ENCODE peak calls at places on chromosomes 4 and X, in six cellular contexts. One of them, this sample, is unnamed.

GRCh38 chrX:53435997-53436396 is 1.8 kb upstream of the HSD17B10 start:
- DNase-seq in H9: peak
- DNase-seq in IMR-90: peak
- DNase-seq in trophoblast cell: peak
- DNase-seq in neuronal stem cell: no peak
- DNase-seq in H1: peak
- DNase-seq in this sample: peak

GRCh38 chrX:139882299-139882698 is 50.6 kb downstream of the ATP11C start:
- DNase-seq in H9: no peak
- DNase-seq in IMR-90: no peak
- DNase-seq in trophoblast cell: no peak
- DNase-seq in neuronal stem cell: no peak
- DNase-seq in H1: no peak
- DNase-seq in this sample: peak

GRCh38 chr4:25970241-25970675 is 56.2 kb downstream of the SMIM20 start:
- DNase-seq in H9: no peak
- DNase-seq in IMR-90: no peak
- DNase-seq in trophoblast cell: peak
- DNase-seq in neuronal stem cell: no peak
- DNase-seq in H1: no peak
- DNase-seq in this sample: peak

GRCh38 chrX:77009691-77010090 is 437.5 kb upstream of the FGF16 start:
- DNase-seq in H9: no peak
- DNase-seq in IMR-90: peak
- DNase-seq in trophoblast cell: peak
- DNase-seq in neuronal stem cell: no peak
- DNase-seq in H1: no peak
- DNase-seq in this sample: no peak

GRCh38 chr4:100041646-100042045 is 91.6 kb upstream of the H2AZ1 start:
- DNase-seq in H9: no peak
- DNase-seq in IMR-90: peak
- DNase-seq in trophoblast cell: peak
- DNase-seq in neuronal stem cell: no peak
- DNase-seq in H1: no peak
- DNase-seq in this sample: no peak

GRCh38 chr4:133929540-133929939 is 272.0 kb downstream of the PABPC4L start:
- DNase-seq in H9: no peak
- DNase-seq in IMR-90: peak
- DNase-seq in trophoblast cell: no peak
- DNase-seq in neuronal stem cell: no peak
- DNase-seq in H1: no peak
- DNase-seq in this sample: peak

GRCh38 chrX:102976793-102977495 is 39.9 kb downstream of the RAB40AL start:
- DNase-seq in H9: no peak
- DNase-seq in IMR-90: peak
- DNase-seq in trophoblast cell: no peak
- DNase-seq in neuronal stem cell: no peak
- DNase-seq in H1: no peak
- DNase-seq in this sample: no peak

GRCh38 chr4:87465739-87466366 is 43.5 kb downstream of the NUDT9 start:
- DNase-seq in H9: no peak
- DNase-seq in IMR-90: peak
- DNase-seq in trophoblast cell: peak
- DNase-seq in neuronal stem cell: peak
- DNase-seq in H1: no peak
- DNase-seq in this sample: peak

GRCh38 chrX:2540426-2540942 is 39.7 kb upstream of the DHRSX start:
- DNase-seq in H9: no peak
- DNase-seq in IMR-90: no peak
- DNase-seq in trophoblast cell: peak
- DNase-seq in neuronal stem cell: no peak
- DNase-seq in H1: no peak
- DNase-seq in this sample: no peak

GRCh38 chr4:18815779-18816173 is 794.2 kb upstream of the LCORL start:
- DNase-seq in H9: no peak
- DNase-seq in IMR-90: no peak
- DNase-seq in trophoblast cell: no peak
- DNase-seq in neuronal stem cell: no peak
- DNase-seq in H1: no peak
- DNase-seq in this sample: no peak

GRCh38 chr4:165383757-165384156 is 4.9 kb downstream of the CPE start:
- DNase-seq in H9: no peak
- DNase-seq in IMR-90: no peak
- DNase-seq in trophoblast cell: no peak
- DNase-seq in neuronal stem cell: no peak
- DNase-seq in H1: no peak
- DNase-seq in this sample: peak

GRCh38 chr4:109973529-109973905 is 60.8 kb downstream of the EGF start:
- DNase-seq in H9: no peak
- DNase-seq in IMR-90: no peak
- DNase-seq in trophoblast cell: no peak
- DNase-seq in neuronal stem cell: no peak
- DNase-seq in H1: no peak
- DNase-seq in this sample: no peak

GRCh38 chr4:71270901-71271300 is 67.9 kb upstream of the SLC4A4 start:
- DNase-seq in H9: peak
- DNase-seq in IMR-90: peak
- DNase-seq in trophoblast cell: peak
- DNase-seq in neuronal stem cell: peak
- DNase-seq in H1: peak
- DNase-seq in this sample: peak

GRCh38 chr4:53119685-53120084 is 246.2 kb downstream of the SCFD2 start:
- DNase-seq in H9: peak
- DNase-seq in IMR-90: peak
- DNase-seq in trophoblast cell: peak
- DNase-seq in neuronal stem cell: peak
- DNase-seq in H1: no peak
- DNase-seq in this sample: peak

GRCh38 chr4:40238008-40238699 is 41.3 kb downstream of the RHOH start:
- DNase-seq in H9: no peak
- DNase-seq in IMR-90: no peak
- DNase-seq in trophoblast cell: no peak
- DNase-seq in neuronal stem cell: no peak
- DNase-seq in H1: no peak
- DNase-seq in this sample: no peak

GRCh38 chr4:118849867-118850812 is 14.2 kb upstream of the SEC24D start:
- DNase-seq in H9: peak
- DNase-seq in IMR-90: peak
- DNase-seq in trophoblast cell: peak
- DNase-seq in neuronal stem cell: no peak
- DNase-seq in H1: no peak
- DNase-seq in this sample: peak

GRCh38 chr4:114509340-114509739 is 89.3 kb upstream of the UGT8 start:
- DNase-seq in H9: no peak
- DNase-seq in IMR-90: no peak
- DNase-seq in trophoblast cell: no peak
- DNase-seq in neuronal stem cell: no peak
- DNase-seq in H1: no peak
- DNase-seq in this sample: no peak

GRCh38 chr4:108982786-108983185 is 219.9 kb upstream of the ETNPPL start:
- DNase-seq in H9: no peak
- DNase-seq in IMR-90: no peak
- DNase-seq in trophoblast cell: no peak
- DNase-seq in neuronal stem cell: no peak
- DNase-seq in H1: no peak
- DNase-seq in this sample: no peak

GRCh38 chr4:164373021-164373420 is 380.9 kb upstream of the SMIM31 start:
- DNase-seq in H9: no peak
- DNase-seq in IMR-90: no peak
- DNase-seq in trophoblast cell: peak
- DNase-seq in neuronal stem cell: no peak
- DNase-seq in H1: no peak
- DNase-seq in this sample: no peak

GRCh38 chrX:57607295-57608187 is 15.7 kb downstream of the ZXDB start:
- DNase-seq in H9: no peak
- DNase-seq in IMR-90: no peak
- DNase-seq in trophoblast cell: no peak
- DNase-seq in neuronal stem cell: no peak
- DNase-seq in H1: no peak
- DNase-seq in this sample: no peak

GRCh38 chr4:82562553-82562854 is 716 bp upstream of the TMEM150C start:
- DNase-seq in H9: peak
- DNase-seq in IMR-90: no peak
- DNase-seq in trophoblast cell: no peak
- DNase-seq in neuronal stem cell: no peak
- DNase-seq in H1: no peak
- DNase-seq in this sample: no peak

GRCh38 chrX:115337735-115338134 is 48.2 kb downstream of the LUZP4 start:
- DNase-seq in H9: no peak
- DNase-seq in IMR-90: peak
- DNase-seq in trophoblast cell: no peak
- DNase-seq in neuronal stem cell: no peak
- DNase-seq in H1: no peak
- DNase-seq in this sample: no peak

GRCh38 chrX:154016366-154017076 is 3.2 kb downstream of the IRAK1 start:
- DNase-seq in H9: no peak
- DNase-seq in IMR-90: no peak
- DNase-seq in trophoblast cell: no peak
- DNase-seq in neuronal stem cell: no peak
- DNase-seq in H1: no peak
- DNase-seq in this sample: no peak
- H3K14ac ChIP-seq in H9: no peak
- H3K14ac ChIP-seq in IMR-90: no peak
- H3K14ac ChIP-seq in trophoblast cell: no peak
- H3K14ac ChIP-seq in neuronal stem cell: no peak
- H3K14ac ChIP-seq in H1: no peak
- H3K14ac ChIP-seq in this sample: no peak

DNA sequence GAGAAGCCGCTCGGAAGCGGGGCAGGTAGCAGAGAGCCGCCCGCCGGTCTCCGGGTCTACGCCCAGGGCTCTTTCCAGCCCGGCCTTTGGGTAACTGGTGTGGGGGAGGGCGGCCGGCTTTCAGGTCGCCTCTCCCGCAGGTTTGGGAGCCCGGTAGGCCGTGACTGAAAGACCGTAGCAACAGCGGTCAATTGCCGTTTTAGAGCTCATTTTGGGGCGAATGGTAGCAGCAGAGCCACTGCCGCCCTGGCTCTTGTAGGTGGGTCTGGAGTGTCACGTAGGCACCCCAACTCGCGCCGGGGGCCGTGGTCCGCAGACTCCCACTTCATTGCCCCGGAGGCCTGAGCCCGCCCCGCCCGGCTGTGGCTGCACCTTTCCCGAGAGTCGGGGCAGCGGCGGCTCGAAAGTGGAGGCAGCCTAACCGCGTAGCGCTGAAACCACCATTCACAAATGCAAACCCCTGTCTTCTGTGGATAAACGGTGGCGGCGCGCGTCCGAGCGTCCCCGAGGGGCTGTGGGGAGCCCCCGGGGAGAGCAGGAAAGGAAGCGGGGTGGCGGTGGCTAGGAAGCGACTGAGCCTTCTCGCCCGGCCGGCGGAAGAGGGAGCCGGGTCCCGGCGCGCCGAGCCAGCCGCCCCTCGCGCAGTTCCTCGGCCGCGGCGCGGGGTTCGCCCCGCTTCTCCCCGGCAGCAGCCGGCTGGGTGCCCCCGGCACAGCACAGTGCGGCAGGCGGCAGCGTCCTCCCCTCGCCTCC is 2185.1 kb upstream of the TENM3 start:
- DNase-seq in H9: peak
- DNase-seq in IMR-90: no peak
- DNase-seq in trophoblast cell: peak
- DNase-seq in neuronal stem cell: peak
- DNase-seq in H1: peak
- DNase-seq in this sample: peak
- H2BK5ac ChIP-seq in H9: no peak
- H2BK5ac ChIP-seq in IMR-90: no peak
- H2BK5ac ChIP-seq in trophoblast cell: no peak
- H2BK5ac ChIP-seq in neuronal stem cell: peak
- H2BK5ac ChIP-seq in H1: peak
- H2BK5ac ChIP-seq in this sample: peak

GRCh38 chr4:86250006-86250405 is 109.8 kb downstream of the MAPK10 start:
- DNase-seq in H9: no peak
- DNase-seq in IMR-90: peak
- DNase-seq in trophoblast cell: no peak
- DNase-seq in neuronal stem cell: no peak
- DNase-seq in H1: no peak
- DNase-seq in this sample: peak

GRCh38 chr4:86250616-86251015 is 109.2 kb downstream of the MAPK10 start:
- DNase-seq in H9: no peak
- DNase-seq in IMR-90: no peak
- DNase-seq in trophoblast cell: no peak
- DNase-seq in neuronal stem cell: no peak
- DNase-seq in H1: no peak
- DNase-seq in this sample: no peak

GRCh38 chr4:86247906-86248305 is 111.9 kb downstream of the MAPK10 start:
- DNase-seq in H9: no peak
- DNase-seq in IMR-90: no peak
- DNase-seq in trophoblast cell: no peak
- DNase-seq in neuronal stem cell: no peak
- DNase-seq in H1: no peak
- DNase-seq in this sample: no peak

GRCh38 chr4:86247328-86247727 is 112.5 kb downstream of the MAPK10 start:
- DNase-seq in H9: no peak
- DNase-seq in IMR-90: no peak
- DNase-seq in trophoblast cell: no peak
- DNase-seq in neuronal stem cell: no peak
- DNase-seq in H1: no peak
- DNase-seq in this sample: no peak

GRCh38 chr4:86249074-86249473 is 110.8 kb downstream of the MAPK10 start:
- DNase-seq in H9: no peak
- DNase-seq in IMR-90: no peak
- DNase-seq in trophoblast cell: no peak
- DNase-seq in neuronal stem cell: no peak
- DNase-seq in H1: no peak
- DNase-seq in this sample: no peak
- H3K14ac ChIP-seq in H9: no peak
- H3K14ac ChIP-seq in IMR-90: no peak
- H3K14ac ChIP-seq in trophoblast cell: no peak
- H3K14ac ChIP-seq in neuronal stem cell: no peak
- H3K14ac ChIP-seq in H1: no peak
- H3K14ac ChIP-seq in this sample: no peak

GRCh38 chrX:121592884-121593283 is 545.5 kb downstream of the GLUD2 start:
- DNase-seq in H9: no peak
- DNase-seq in IMR-90: no peak
- DNase-seq in trophoblast cell: no peak
- DNase-seq in neuronal stem cell: no peak
- DNase-seq in H1: no peak
- DNase-seq in this sample: no peak
- H2BK5ac ChIP-seq in H9: no peak
- H2BK5ac ChIP-seq in IMR-90: no peak
- H2BK5ac ChIP-seq in trophoblast cell: no peak
- H2BK5ac ChIP-seq in neuronal stem cell: no peak
- H2BK5ac ChIP-seq in H1: no peak
- H2BK5ac ChIP-seq in this sample: no peak

GRCh38 chrX:55524487-55524886 is 34.8 kb upstream of the USP51 start:
- DNase-seq in H9: no peak
- DNase-seq in IMR-90: peak
- DNase-seq in trophoblast cell: no peak
- DNase-seq in neuronal stem cell: no peak
- DNase-seq in H1: no peak
- DNase-seq in this sample: no peak
- H3K14ac ChIP-seq in H9: no peak
- H3K14ac ChIP-seq in IMR-90: no peak
- H3K14ac ChIP-seq in trophoblast cell: no peak
- H3K14ac ChIP-seq in neuronal stem cell: no peak
- H3K14ac ChIP-seq in H1: no peak
- H3K14ac ChIP-seq in this sample: no peak

GRCh38 chr4:145734576-145735329 is 54.8 kb downstream of the C4orf51 start:
- DNase-seq in H9: no peak
- DNase-seq in IMR-90: peak
- DNase-seq in trophoblast cell: peak
- DNase-seq in neuronal stem cell: no peak
- DNase-seq in H1: no peak
- DNase-seq in this sample: peak
- H2BK5ac ChIP-seq in H9: no peak
- H2BK5ac ChIP-seq in IMR-90: peak
- H2BK5ac ChIP-seq in trophoblast cell: peak
- H2BK5ac ChIP-seq in neuronal stem cell: no peak
- H2BK5ac ChIP-seq in H1: peak
- H2BK5ac ChIP-seq in this sample: peak